ENCODE peak calls at places on chromosomes 12 and 14, in nine cellular contexts. N is AG09319, X is tibial nerve, E is activated B cell treated with CpG ODN at 0.5 μM for 24 hours, S is endothelial cell of umbilical vein, V is upper lobe of right lung, U is fibroblast of mammary gland, L is progenitor cell of endocrine pancreas, C is cardiac muscle cell. Y is an unnamed sample.

GRCh38 chr12:119476951-119477350 is 116.6 kb upstream of the TMEM233 start:
- DNase-seq in L (no peak), X (no peak), S (no peak), V (no peak), C (no peak), E (no peak), N (no peak), U (no peak), Y (no peak)

GRCh38 chr14:50784683-50785505 is 46.1 kb downstream of the NIN start:
- DNase-seq in L (no peak), X (no peak), U (no peak), E (no peak), S (no peak), V (no peak), C (no peak), N (no peak), Y (no peak)

GRCh38 chr14:54348001-54348611 is 48.7 kb upstream of the CDKN3 start:
- DNase-seq in V (no peak), C (peak), X (no peak), U (peak), S (peak), E (no peak), N (no peak), L (no peak), Y (peak)

GRCh38 chr12:115378296-115378695 is 694.3 kb upstream of the TBX3 start:
- DNase-seq in E (no peak), V (no peak), L (no peak), U (no peak), S (no peak), C (peak), X (no peak), N (no peak), Y (no peak)

GRCh38 chr12:79938843-79939242 is 3.9 kb upstream of the PPP1R12A start:
- DNase-seq in N (no peak), X (no peak), V (no peak), S (no peak), U (no peak), E (no peak), L (no peak), C (no peak), Y (no peak)

GRCh38 chr12:57887631-57888406 is 41.3 kb upstream of the CTDSP2 start:
- DNase-seq in S (peak), C (peak), V (no peak), N (no peak), X (no peak), U (peak), L (no peak), E (no peak), Y (peak)

GRCh38 chr12:112841891-112842290 is 50.3 kb downstream of the RPH3A start:
- DNase-seq in U (peak), N (no peak), S (peak), E (no peak), X (no peak), C (peak), L (no peak), V (no peak), Y (peak)

GRCh38 chr12:88420460-88420859 is 159.8 kb downstream of the KITLG start:
- DNase-seq in E (no peak), U (peak), N (peak), S (no peak), L (no peak), C (peak), V (no peak), X (no peak), Y (peak)

GRCh38 chr12:54363047-54363446 is 1.2 kb downstream of the GPR84 start:
- DNase-seq in V (no peak), U (no peak), N (no peak), E (no peak), C (no peak), L (no peak), S (no peak), X (no peak), Y (no peak)

GRCh38 chr14:67387195-67387594 is 24.8 kb downstream of the PLEK2 start:
- DNase-seq in C (no peak), U (peak), N (no peak), V (no peak), E (no peak), L (no peak), X (no peak), S (no peak), Y (no peak)

GRCh38 chr12:127170271-127171180 is 1096.4 kb upstream of the TMEM132C start:
- DNase-seq in U (peak), E (no peak), N (no peak), S (no peak), C (no peak), V (no peak), L (no peak), X (peak), Y (peak)

GRCh38 chr12:96503971-96504370 is 14.6 kb downstream of the CFAP54 start:
- DNase-seq in E (no peak), C (peak), N (no peak), V (no peak), S (no peak), L (no peak), U (no peak), X (no peak), Y (peak)

GRCh38 chr14:44370727-44371126 is 136.4 kb downstream of the FSCB start:
- DNase-seq in V (no peak), S (no peak), X (no peak), L (no peak), U (no peak), E (no peak), C (peak), N (no peak), Y (no peak)

GRCh38 chr12:131950182-131950913 is 606 bp downstream of the EP400 start:
- DNase-seq in E (no peak), X (no peak), C (peak), N (no peak), S (peak), L (peak), U (no peak), V (peak), Y (no peak)

GRCh38 chr12:70661762-70662161 is 24.5 kb upstream of the PTPRB start:
- DNase-seq in U (peak), X (no peak), V (no peak), E (no peak), S (peak), N (peak), L (no peak), C (peak), Y (peak)

GRCh38 chr14:80213602-80214001 is 2.3 kb upstream of the DIO2 start:
- DNase-seq in E (no peak), U (peak), S (peak), N (peak), V (no peak), C (peak), X (no peak), L (no peak), Y (peak)

GRCh38 chr12:15688202-15688736 is 100.9 kb downstream of the EPS8 start:
- DNase-seq in V (peak), C (peak), S (no peak), U (no peak), X (peak), E (no peak), N (no peak), L (no peak), Y (peak)

GRCh38 chr12:106084048-106084671 is 54.6 kb downstream of the NUAK1 start:
- DNase-seq in V (no peak), U (peak), L (no peak), X (no peak), S (no peak), N (no peak), E (no peak), C (peak), Y (peak)

DNA sequence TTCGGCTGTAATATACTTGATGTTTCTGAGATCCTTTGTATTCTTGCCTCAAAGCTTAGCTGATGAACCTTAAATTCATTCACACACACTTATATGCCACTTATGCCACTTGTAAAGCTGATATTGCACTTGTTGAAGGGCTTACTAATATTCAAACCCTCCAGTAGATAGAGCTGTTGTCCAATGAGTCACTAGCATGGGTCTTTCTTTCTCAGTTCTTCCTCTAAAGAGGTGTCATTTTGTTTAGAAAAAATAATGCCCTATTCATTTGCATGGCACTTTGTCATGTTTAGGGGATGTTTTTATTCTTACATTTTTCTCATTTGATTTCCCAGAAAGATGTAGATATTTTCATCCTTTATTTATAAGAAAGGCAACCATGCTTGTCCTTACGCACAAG is 56.4 kb downstream of the MON2 start:
- DNase-seq in X (no peak), U (peak), V (no peak), L (no peak), E (no peak), N (no peak), S (no peak), C (peak), Y (peak)
- TF ChIP-seq CTCF in X (no peak), U (no peak), V (no peak), L (no peak), E (no peak), N (peak), S (no peak), C (peak), Y (no peak)

GRCh38 chr12:5440973-5441372 is 9.1 kb downstream of the NTF3 start:
- DNase-seq in U (no peak), S (no peak), X (no peak), L (no peak), N (no peak), E (no peak), C (no peak), V (no peak), Y (no peak)

GRCh38 chr12:5439788-5440300 is 7.9 kb downstream of the NTF3 start:
- DNase-seq in C (no peak), E (no peak), N (no peak), U (no peak), X (no peak), L (no peak), V (no peak), S (no peak), Y (no peak)

GRCh38 chr12:5437657-5438056 is 5.7 kb downstream of the NTF3 start:
- DNase-seq in X (no peak), V (no peak), L (no peak), S (no peak), E (no peak), U (no peak), C (peak), N (no peak), Y (no peak)

GRCh38 chr12:5438671-5439200 is 6.8 kb downstream of the NTF3 start:
- DNase-seq in E (no peak), X (no peak), S (no peak), N (no peak), U (no peak), L (no peak), V (no peak), C (no peak), Y (no peak)

DNA sequence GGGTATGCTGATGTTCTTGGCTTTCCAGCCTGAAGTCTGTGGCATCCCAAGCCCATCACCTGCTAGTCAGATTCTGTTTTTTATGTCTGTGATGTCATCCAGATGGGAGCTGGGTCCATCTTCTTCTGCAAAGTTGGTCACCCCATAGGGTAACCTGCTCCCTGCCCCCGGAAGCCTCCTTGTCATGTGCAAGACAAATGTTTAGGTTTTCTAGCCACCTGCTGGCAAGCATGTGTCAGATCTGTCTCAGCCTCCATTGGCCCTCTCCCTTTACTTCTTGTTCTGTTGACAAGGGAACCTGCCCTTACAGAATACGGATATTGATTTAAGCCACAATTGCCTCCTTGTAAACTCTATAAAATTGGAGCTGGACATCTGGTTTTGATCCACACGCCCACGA is 7.4 kb downstream of the NTF3 start:
- DNase-seq in L (no peak), V (no peak), N (no peak), S (no peak), U (no peak), C (no peak), X (no peak), E (no peak), Y (no peak)
- TF ChIP-seq CTCF in L (peak), V (no peak), N (no peak), S (no peak), U (no peak), C (no peak), X (no peak), E (no peak), Y (no peak)

DNA sequence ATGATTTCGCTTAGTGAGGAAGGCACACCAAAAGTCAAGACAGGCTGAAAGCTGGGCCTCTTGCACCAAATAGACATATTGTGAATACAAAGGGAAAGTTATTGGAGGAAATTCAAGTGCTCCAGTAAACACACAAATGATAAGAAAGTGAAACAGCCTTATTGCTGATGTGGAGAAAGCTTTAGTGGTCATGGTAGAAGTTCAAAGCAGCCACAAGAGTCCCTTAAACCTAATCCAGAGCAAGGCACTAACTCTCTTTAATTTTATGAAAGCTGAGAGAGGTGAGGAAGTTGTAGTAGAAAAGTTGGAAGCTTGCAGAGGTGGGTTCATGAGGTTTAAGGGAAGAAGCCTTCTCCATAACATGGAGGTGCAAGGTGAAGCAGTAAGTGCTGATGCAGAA is 988.3 kb downstream of the VRK1 start:
- DNase-seq in N (no peak), C (no peak), L (no peak), E (no peak), X (no peak), S (no peak), U (no peak), V (no peak), Y (no peak)
- TF ChIP-seq CTCF in N (no peak), C (no peak), L (no peak), E (no peak), X (no peak), S (no peak), U (no peak), V (no peak), Y (no peak)

GRCh38 chr12:17976202-17976601 is 113.8 kb downstream of the RERGL start:
- DNase-seq in U (no peak), S (peak), E (no peak), N (no peak), C (no peak), X (no peak), L (no peak), V (no peak), Y (peak)
- TF ChIP-seq CTCF in U (no peak), S (peak), E (no peak), N (no peak), C (no peak), X (no peak), L (peak), V (no peak), Y (peak)

GRCh38 chr14:92887157-92887556 is 35.8 kb upstream of the CHGA start:
- DNase-seq in V (no peak), C (no peak), S (no peak), X (no peak), L (no peak), U (no peak), E (no peak), N (no peak), Y (no peak)

GRCh38 chr14:92884410-92884809 is 38.5 kb upstream of the CHGA start:
- DNase-seq in S (no peak), X (no peak), E (no peak), N (no peak), U (no peak), V (no peak), C (no peak), L (no peak), Y (no peak)

GRCh38 chr14:92886337-92886736 is 36.6 kb upstream of the CHGA start:
- DNase-seq in E (no peak), X (no peak), L (no peak), N (no peak), U (no peak), V (no peak), C (no peak), S (no peak), Y (no peak)

GRCh38 chr14:92883066-92883465 is 39.9 kb upstream of the CHGA start:
- DNase-seq in L (no peak), N (no peak), S (no peak), X (no peak), E (no peak), U (no peak), V (no peak), C (no peak), Y (no peak)

DNA sequence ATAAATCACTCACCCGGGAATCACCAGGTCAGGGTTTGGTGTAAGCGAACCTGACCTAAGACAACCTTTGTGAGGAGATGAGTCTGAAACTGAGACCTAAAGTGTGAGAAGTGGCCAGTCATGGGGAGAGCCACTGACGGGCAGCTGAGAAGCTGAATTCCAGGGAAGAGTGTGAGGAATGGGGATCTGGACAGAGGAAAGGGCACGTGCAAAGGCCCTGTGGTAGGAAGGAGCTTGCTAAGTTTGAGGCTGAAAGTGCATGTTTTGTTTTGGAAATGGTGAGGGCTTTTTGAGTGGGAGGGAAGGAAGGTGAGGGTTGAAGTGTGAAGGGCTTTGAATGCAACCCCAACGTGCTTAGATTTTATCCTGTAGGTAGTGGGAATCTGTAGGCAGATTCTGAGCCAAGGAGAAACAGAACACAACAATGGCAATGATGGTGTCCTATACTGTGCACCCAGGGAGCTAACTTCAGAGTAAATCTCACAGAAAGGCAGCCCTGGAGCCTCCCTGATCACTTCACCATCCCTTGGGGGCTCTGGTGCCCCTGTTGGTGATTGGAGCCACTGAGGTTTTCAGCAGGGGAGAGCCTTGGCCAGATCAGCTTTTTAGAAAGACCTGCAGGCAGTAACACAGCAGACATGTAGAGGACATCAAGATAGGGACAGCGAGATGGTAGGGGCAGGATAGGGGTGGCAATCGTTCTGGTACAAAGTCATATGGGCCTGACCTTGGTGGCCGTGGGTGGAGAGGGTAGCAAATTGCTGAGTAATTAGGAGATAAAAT is 37.5 kb upstream of the CHGA start:
- DNase-seq in S (no peak), N (no peak), C (no peak), V (no peak), L (no peak), X (no peak), E (no peak), U (no peak), Y (no peak)
- TF ChIP-seq CTCF in S (no peak), N (no peak), C (no peak), V (no peak), L (no peak), X (no peak), E (no peak), U (no peak), Y (no peak)

GRCh38 chr12:17028348-17028747 is 422.4 kb upstream of the LMO3 start:
- DNase-seq in X (no peak), V (no peak), C (no peak), L (no peak), U (no peak), E (no peak), S (no peak), N (no peak), Y (no peak)
- TF ChIP-seq CTCF in X (no peak), V (no peak), C (no peak), L (peak), U (no peak), E (no peak), S (no peak), N (no peak), Y (no peak)

GRCh38 chr12:8078400-8078799 is 3.7 kb upstream of the NECAP1 start:
- DNase-seq in U (peak), E (no peak), X (no peak), S (peak), N (peak), C (peak), L (no peak), V (no peak), Y (peak)
- TF ChIP-seq CTCF in U (peak), E (no peak), X (peak), S (peak), N (peak), C (peak), L (peak), V (peak), Y (peak)